ENCODE peak calls at places on chromosomes 13 and 19, in four cellular contexts. One of them, this sample, is unnamed.

GRCh38 chr19:51560339-51560738 is 10.7 kb upstream of the ZNF175 start:
- DNase-seq in lung microvascular endothelial cell: no peak
- DNase-seq in NCI-H187 treated with DMSO at 0.1 percent for 48 hours: no peak
- DNase-seq in CD4-positive, alpha-beta T cell: no peak
- DNase-seq in this sample: no peak

GRCh38 chr13:110468986-110469495 is 92.5 kb downstream of the RAB20 start:
- DNase-seq in lung microvascular endothelial cell: no peak
- DNase-seq in NCI-H187 treated with DMSO at 0.1 percent for 48 hours: no peak
- DNase-seq in CD4-positive, alpha-beta T cell: no peak
- DNase-seq in this sample: no peak

GRCh38 chr19:44897835-44898234 is 6.8 kb downstream of the TOMM40 start:
- DNase-seq in lung microvascular endothelial cell: no peak
- DNase-seq in NCI-H187 treated with DMSO at 0.1 percent for 48 hours: no peak
- DNase-seq in CD4-positive, alpha-beta T cell: no peak
- DNase-seq in this sample: no peak

GRCh38 chr13:44142911-44143665 is 230.5 kb upstream of the SERP2 start:
- DNase-seq in lung microvascular endothelial cell: no peak
- DNase-seq in NCI-H187 treated with DMSO at 0.1 percent for 48 hours: no peak
- DNase-seq in CD4-positive, alpha-beta T cell: no peak
- DNase-seq in this sample: peak

GRCh38 chr19:17719730-17720486 is 628 bp downstream of the MAP1S start:
- DNase-seq in lung microvascular endothelial cell: no peak
- DNase-seq in NCI-H187 treated with DMSO at 0.1 percent for 48 hours: no peak
- DNase-seq in CD4-positive, alpha-beta T cell: peak
- DNase-seq in this sample: no peak

GRCh38 chr13:112877976-112878955 is 90.7 kb upstream of the MCF2L start:
- DNase-seq in lung microvascular endothelial cell: no peak
- DNase-seq in NCI-H187 treated with DMSO at 0.1 percent for 48 hours: no peak
- DNase-seq in CD4-positive, alpha-beta T cell: no peak
- DNase-seq in this sample: no peak

GRCh38 chr19:34475975-34476594 is 5.5 kb upstream of the WTIP start:
- DNase-seq in lung microvascular endothelial cell: no peak
- DNase-seq in NCI-H187 treated with DMSO at 0.1 percent for 48 hours: no peak
- DNase-seq in CD4-positive, alpha-beta T cell: no peak
- DNase-seq in this sample: no peak

GRCh38 chr19:38778733-38779132 is 5.4 kb upstream of the LGALS7 start:
- DNase-seq in lung microvascular endothelial cell: no peak
- DNase-seq in NCI-H187 treated with DMSO at 0.1 percent for 48 hours: no peak
- DNase-seq in CD4-positive, alpha-beta T cell: no peak
- DNase-seq in this sample: no peak

This sample was measured in dermis blood vessel endothelial cell.